ENCODE peak calls at places on chromosomes 7 and 10, in seven cellular contexts. K, Y, W, I, J, U and L are unnamed samples.

GRCh38 chr7:80781146-80781545 is 137.7 kb downstream of the SEMA3C start:
- DNase-seq in K (peak; percentile 47), Y (no peak), W (no peak), I (no peak), J (no peak), U (no peak), L (no peak)

GRCh38 chr7:20283997-20284396 is 46.7 kb upstream of the ITGB8 start:
- DNase-seq in K (no peak), Y (no peak), W (peak; percentile 61), I (no peak), J (no peak), U (no peak), L (no peak)

GRCh38 chr7:64884085-64884912 is 18.8 kb upstream of the ZNF273 start:
- DNase-seq in K (no peak), Y (no peak), W (no peak), I (no peak), J (no peak), U (peak; percentile 3), L (no peak)

GRCh38 chr10:98041352-98042043 is 11.1 kb upstream of the CRTAC1 start:
- DNase-seq in K (peak; percentile 50), Y (no peak), W (no peak), I (peak; percentile 72), J (peak; percentile 77), U (no peak), L (peak; percentile 69)

GRCh38 chr7:99004781-99005500 is 126.6 kb downstream of the TRRAP start:
- DNase-seq in K (peak; percentile 42), Y (no peak), W (no peak), I (no peak), J (no peak), U (no peak), L (no peak)

GRCh38 chr10:128475686-128476410 is 349.6 kb upstream of the MKI67 start:
- DNase-seq in K (no peak), Y (no peak), W (no peak), I (no peak), J (no peak), U (no peak), L (no peak)

GRCh38 chr10:69726850-69727249 is 74.9 kb upstream of the COL13A1 start:
- DNase-seq in K (no peak), Y (no peak), W (no peak), I (no peak), J (no peak), U (no peak), L (no peak)

GRCh38 chr10:11042375-11042774 is 24.7 kb downstream of the CELF2 start:
- DNase-seq in K (no peak), Y (no peak), W (no peak), I (no peak), J (no peak), U (no peak), L (no peak)

GRCh38 chr10:52949899-52950298 is 177.3 kb upstream of the MBL2 start:
- DNase-seq in K (no peak), Y (no peak), W (no peak), I (peak; percentile 31), J (no peak), U (no peak), L (peak; percentile 10)
- TF ChIP-seq CTCF in K (no peak), Y (no peak), W (peak; percentile 46), I (peak; percentile 66), J (no peak), U (no peak), L (no peak)

GRCh38 chr7:44430054-44430453 is 60.4 kb downstream of the NUDCD3 start:
- DNase-seq in K (no peak), Y (no peak), W (no peak), I (no peak), J (no peak), U (no peak), L (no peak)

GRCh38 chr7:44432381-44432977 is 58.0 kb downstream of the NUDCD3 start:
- DNase-seq in K (no peak), Y (no peak), W (no peak), I (peak; percentile 14), J (no peak), U (no peak), L (no peak)

GRCh38 chr7:44433255-44434022 is 57.0 kb downstream of the NUDCD3 start:
- DNase-seq in K (no peak), Y (no peak), W (no peak), I (no peak), J (no peak), U (no peak), L (no peak)

GRCh38 chr7:44434201-44434600 is 56.3 kb downstream of the NUDCD3 start:
- DNase-seq in K (no peak), Y (no peak), W (no peak), I (no peak), J (no peak), U (no peak), L (no peak)

DNA sequence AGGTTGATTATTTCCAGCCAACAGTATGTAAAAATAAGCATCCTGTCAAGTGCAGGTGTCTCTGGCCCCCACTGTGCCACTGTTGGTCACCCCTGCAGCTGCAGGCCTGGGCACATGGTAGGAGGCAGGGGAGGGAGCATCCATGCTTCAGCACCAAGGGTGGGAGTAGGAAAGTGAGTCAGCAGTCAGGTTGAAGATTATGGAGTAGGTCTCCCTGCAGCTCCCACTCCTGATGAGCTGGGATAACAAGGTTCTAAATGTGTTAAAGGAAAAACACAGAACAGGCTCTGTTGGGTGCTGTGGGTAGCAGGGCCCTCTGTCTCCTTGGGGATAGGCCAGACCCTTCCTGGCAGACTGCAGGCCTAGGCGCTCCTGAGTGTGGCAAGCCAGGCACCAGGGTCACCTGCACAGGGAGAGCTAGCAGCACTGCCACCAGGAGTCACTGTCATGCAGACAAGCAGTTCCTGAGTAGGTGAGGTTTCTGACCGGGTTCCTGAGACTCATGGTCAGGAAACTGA is 59.3 kb downstream of the NUDCD3 start:
- DNase-seq in K (no peak), Y (peak; percentile 20), W (peak; percentile 19), I (peak; percentile 84), J (peak; percentile 11), U (no peak), L (no peak)
- TF ChIP-seq CTCF in K (no peak), Y (no peak), W (peak; percentile 56), I (peak; percentile 76), J (no peak), U (peak; percentile 5), L (no peak)

DNA sequence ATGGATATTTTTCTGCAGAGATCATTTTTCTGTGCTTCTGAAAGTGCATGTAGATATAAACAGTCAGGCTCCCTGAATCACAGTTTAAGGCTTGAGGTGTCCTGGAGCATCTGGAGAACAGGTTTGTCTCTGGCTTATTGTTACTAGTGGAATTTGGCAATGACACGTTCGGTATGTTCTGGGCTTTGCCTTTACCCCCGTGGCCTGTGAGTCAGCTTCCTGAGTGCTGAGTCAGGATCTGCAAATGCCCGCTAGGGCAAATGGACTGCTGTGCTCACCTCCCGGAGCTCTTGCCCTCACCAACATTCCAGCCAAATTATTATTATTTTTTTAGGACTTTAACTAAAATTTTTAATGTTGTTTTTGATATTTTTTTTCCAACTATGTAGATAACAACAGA is 192.5 kb upstream of the PRSS1 start:
- DNase-seq in K (peak; percentile 100), Y (no peak), W (no peak), I (no peak), J (no peak), U (no peak), L (peak; percentile 74)
- TF ChIP-seq CTCF in K (peak; percentile 62), Y (no peak), W (no peak), I (no peak), J (no peak), U (no peak), L (no peak)

GRCh38 chr10:100350914-100351485 is 4.0 kb downstream of the SCD start:
- DNase-seq in K (no peak), Y (no peak), W (no peak), I (no peak), J (no peak), U (no peak), L (no peak)
- TF ChIP-seq CTCF in K (no peak), Y (no peak), W (no peak), I (no peak), J (no peak), U (no peak), L (no peak)

GRCh38 chr10:1301138-1301537 is 245.0 kb downstream of the WDR37 start:
- DNase-seq in K (no peak), Y (no peak), W (no peak), I (no peak), J (no peak), U (no peak), L (no peak)
- TF ChIP-seq CTCF in K (no peak), Y (no peak), W (no peak), I (peak; percentile 40), J (no peak), U (no peak), L (no peak)

GRCh38 chr7:22094413-22095304 is 149.0 kb upstream of the CDCA7L start:
- DNase-seq in K (peak; percentile 91), Y (no peak), W (no peak), I (peak; percentile 20), J (no peak), U (no peak), L (no peak)
- TF ChIP-seq CTCF in K (peak; percentile 12), Y (no peak), W (peak; percentile 10), I (peak; percentile 54), J (peak; percentile 16), U (no peak), L (peak; percentile 43)

GRCh38 chr10:95474228-95475002 is 86.8 kb downstream of the SORBS1 start:
- DNase-seq in K (peak; percentile 54), Y (no peak), W (no peak), I (no peak), J (no peak), U (no peak), L (no peak)
- TF ChIP-seq CTCF in K (no peak), Y (no peak), W (no peak), I (no peak), J (no peak), U (no peak), L (no peak)

DNA sequence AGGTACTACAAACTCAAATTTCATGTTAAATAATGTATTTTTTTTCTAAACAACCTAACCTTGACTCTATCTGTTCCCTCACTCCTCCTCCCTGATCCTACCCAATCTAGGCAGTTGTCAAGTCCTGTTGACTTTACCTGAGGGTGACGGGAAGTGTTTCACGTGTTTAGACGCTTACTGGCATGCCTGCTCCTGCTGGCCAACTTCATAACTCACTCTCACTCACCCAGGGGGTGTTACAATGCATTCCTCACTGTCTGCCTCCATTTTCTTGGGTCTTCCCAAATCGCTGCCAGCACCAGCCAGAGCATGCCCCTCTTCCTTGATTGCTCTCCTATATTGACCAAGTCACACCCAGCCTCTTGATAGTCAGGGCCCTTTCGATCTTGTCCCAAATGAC is 28.3 kb downstream of the CRCP start:
- DNase-seq in K (no peak), Y (no peak), W (no peak), I (no peak), J (no peak), U (no peak), L (no peak)
- TF ChIP-seq CTCF in K (no peak), Y (no peak), W (no peak), I (no peak), J (no peak), U (no peak), L (no peak)

DNA sequence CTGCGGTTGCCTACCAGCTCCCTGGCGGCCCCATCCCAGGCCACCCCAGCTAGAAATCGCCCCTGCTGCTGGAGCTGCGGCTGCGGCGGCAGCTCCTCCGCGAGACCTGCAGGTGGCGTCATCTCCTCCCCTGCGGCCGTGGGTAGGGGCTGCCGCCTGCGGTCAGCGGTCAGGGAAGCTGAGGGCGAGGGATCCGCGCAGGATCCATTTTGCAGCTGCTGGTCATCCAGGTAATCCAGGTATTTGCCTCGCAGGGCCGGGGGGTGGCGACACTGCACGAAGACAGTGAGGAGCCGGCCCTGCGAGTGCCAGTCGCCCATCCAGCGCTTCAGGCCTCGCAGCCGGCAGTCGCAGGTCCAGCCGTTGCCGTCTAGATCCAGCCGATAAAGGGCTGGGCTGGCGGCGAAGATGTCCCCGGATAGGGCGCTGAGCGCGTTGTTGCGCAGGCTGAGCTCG is 1.5 kb downstream of the TRIL start:
- DNase-seq in K (no peak), Y (no peak), W (no peak), I (no peak), J (peak; percentile 79), U (no peak), L (peak; percentile 91)
- TF ChIP-seq CTCF in K (peak; percentile 45), Y (no peak), W (peak; percentile 3), I (no peak), J (peak; percentile 57), U (peak; percentile 39), L (peak; percentile 82)